ENCODE peak calls at places on chromosomes 16 and 17, in four cellular contexts. One of them, this sample, is unnamed.

GRCh38 chr16:15865742-15866141 is 8.9 kb upstream of the MYH11 start:
- DNase-seq in ELR: no peak
- DNase-seq in GM23338: no peak
- DNase-seq in BJ: no peak
- DNase-seq in this sample: no peak

GRCh38 chr17:79503440-79503839 is 107.4 kb downstream of the RBFOX3 start:
- DNase-seq in ELR: no peak
- DNase-seq in GM23338: no peak
- DNase-seq in BJ: no peak
- DNase-seq in this sample: no peak

GRCh38 chr16:30665830-30666190 is 7.6 kb downstream of the FBRS start:
- DNase-seq in ELR: no peak
- DNase-seq in GM23338: no peak
- DNase-seq in BJ: no peak
- DNase-seq in this sample: no peak

GRCh38 chr17:27430882-27431491 is 25.3 kb upstream of the KSR1 start:
- DNase-seq in ELR: peak; percentile 68
- DNase-seq in GM23338: peak; percentile 67
- DNase-seq in BJ: no peak
- DNase-seq in this sample: peak; percentile 52

GRCh38 chr17:17315142-17315821 is 12.1 kb downstream of the NT5M start:
- DNase-seq in ELR: no peak
- DNase-seq in GM23338: no peak
- DNase-seq in BJ: no peak
- DNase-seq in this sample: no peak

GRCh38 chr17:41907633-41908539 is 10.9 kb downstream of the ACLY start:
- DNase-seq in ELR: no peak
- DNase-seq in GM23338: no peak
- DNase-seq in BJ: no peak
- DNase-seq in this sample: peak; percentile 27

GRCh38 chr16:59993101-59993500 is 1259.0 kb upstream of the GOT2 start:
- DNase-seq in ELR: no peak
- DNase-seq in GM23338: no peak
- DNase-seq in BJ: no peak
- DNase-seq in this sample: peak; percentile 7

GRCh38 chr16:56732366-56732765 is 2.4 kb downstream of the NUP93 start:
- DNase-seq in ELR: no peak
- DNase-seq in GM23338: no peak
- DNase-seq in BJ: no peak
- DNase-seq in this sample: no peak

GRCh38 chr16:27690604-27691003 is 140.7 kb downstream of the KATNIP start:
- DNase-seq in ELR: peak; percentile 61
- DNase-seq in GM23338: peak; percentile 60
- DNase-seq in BJ: no peak
- DNase-seq in this sample: peak; percentile 19

GRCh38 chr17:61366715-61367413 is 32.8 kb upstream of the TBX2 start:
- DNase-seq in ELR: no peak
- DNase-seq in GM23338: no peak
- DNase-seq in BJ: no peak
- DNase-seq in this sample: no peak

GRCh38 chr17:61478026-61478789 is 26.0 kb downstream of the TBX4 start:
- DNase-seq in ELR: no peak
- DNase-seq in GM23338: no peak
- DNase-seq in BJ: no peak
- DNase-seq in this sample: no peak

GRCh38 chr16:6131526-6132050 is 1034.0 kb upstream of the EEF2KMT start:
- DNase-seq in ELR: no peak
- DNase-seq in GM23338: no peak
- DNase-seq in BJ: no peak
- DNase-seq in this sample: peak; percentile 47

GRCh38 chr17:33459078-33459940 is 166.2 kb upstream of the ASIC2 start:
- DNase-seq in ELR: no peak
- DNase-seq in GM23338: peak; percentile 35
- DNase-seq in BJ: no peak
- DNase-seq in this sample: no peak

This sample was measured in RPMI7951.